ENCODE peak calls at places on chromosomes 1 and 21, in six cellular contexts. A, W, V, Z, X and C are unnamed samples.

GRCh38 chr1:56967900-56968832 is 2.4 kb upstream of the C8B start:
- DNase-seq in A (no peak), W (no peak), V (peak; percentile 16), Z (no peak), X (no peak), C (peak; percentile 78)

GRCh38 chr1:31476891-31477846 is 64.2 kb downstream of the SERINC2 start:
- DNase-seq in A (no peak), W (no peak), V (no peak), Z (no peak), X (no peak), C (peak; percentile 55)

GRCh38 chr1:208177656-208178055 is 66.5 kb downstream of the PLXNA2 start:
- DNase-seq in A (no peak), W (no peak), V (no peak), Z (no peak), X (no peak), C (no peak)

GRCh38 chr21:32611471-32611997 is 643 bp downstream of the CFAP298 start:
- DNase-seq in A (peak; percentile 33), W (peak; percentile 21), V (peak; percentile 35), Z (peak; percentile 5), X (peak; percentile 17), C (peak; percentile 59)

GRCh38 chr1:161816201-161816600 is 50.1 kb downstream of the ATF6 start:
- DNase-seq in A (no peak), W (no peak), V (no peak), Z (no peak), X (no peak), C (no peak)

GRCh38 chr1:154819628-154820590 is 50.2 kb downstream of the KCNN3 start:
- DNase-seq in A (peak; percentile 19), W (no peak), V (peak; percentile 65), Z (no peak), X (no peak), C (peak; percentile 46)

GRCh38 chr1:41607810-41608209 is 123.3 kb upstream of the EDN2 start:
- DNase-seq in A (no peak), W (no peak), V (no peak), Z (no peak), X (no peak), C (no peak)

GRCh38 chr1:225747566-225747965 is 30.1 kb upstream of the SRP9 start:
- DNase-seq in A (no peak), W (no peak), V (no peak), Z (no peak), X (no peak), C (no peak)

GRCh38 chr1:177274687-177275211 is 104.0 kb downstream of the BRINP2 start:
- DNase-seq in A (no peak), W (no peak), V (no peak), Z (no peak), X (no peak), C (no peak)

GRCh38 chr1:44670751-44671640 is 3.3 kb downstream of the TMEM53 start:
- DNase-seq in A (no peak), W (no peak), V (no peak), Z (no peak), X (no peak), C (no peak)

GRCh38 chr1:54384471-54384870 is 21.7 kb downstream of the SSBP3 start:
- DNase-seq in A (no peak), W (no peak), V (no peak), Z (no peak), X (no peak), C (no peak)

GRCh38 chr1:190564117-190564516 is 86.5 kb upstream of the BRINP3 start:
- DNase-seq in A (no peak), W (no peak), V (no peak), Z (no peak), X (no peak), C (no peak)

GRCh38 chr1:55539652-55540512 is 324.7 kb upstream of the USP24 start:
- DNase-seq in A (no peak), W (no peak), V (no peak), Z (no peak), X (no peak), C (no peak)

GRCh38 chr1:61642475-61643232 is 82.3 kb downstream of the TM2D1 start:
- DNase-seq in A (no peak), W (no peak), V (no peak), Z (no peak), X (no peak), C (no peak)

GRCh38 chr1:29478879-29479278 is 242.6 kb downstream of the PTPRU start:
- DNase-seq in A (no peak), W (no peak), V (no peak), Z (no peak), X (no peak), C (no peak)

GRCh38 chr1:246608616-246609376 is 42.5 kb downstream of the CNST start:
- DNase-seq in A (peak; percentile 21), W (peak; percentile 91), V (peak; percentile 66), Z (no peak), X (no peak), C (no peak)

GRCh38 chr1:117143172-117143571 is 21.6 kb upstream of the TRIM45 start:
- DNase-seq in A (no peak), W (no peak), V (no peak), Z (no peak), X (no peak), C (no peak)

GRCh38 chr1:33420870-33421775 is 9.8 kb downstream of the PHC2 start:
- DNase-seq in A (no peak), W (no peak), V (no peak), Z (no peak), X (no peak), C (no peak)

GRCh38 chr21:38925923-38926322 is 120.2 kb downstream of the ETS2 start:
- DNase-seq in A (no peak), W (peak; percentile 71), V (peak; percentile 78), Z (no peak), X (no peak), C (no peak)

GRCh38 chr1:25780318-25781129 is 19.5 kb upstream of the SELENON start:
- DNase-seq in A (no peak), W (no peak), V (no peak), Z (no peak), X (no peak), C (no peak)

GRCh38 chr1:237610157-237610556 is 280.6 kb downstream of the ZP4 start:
- DNase-seq in A (no peak), W (no peak), V (no peak), Z (no peak), X (no peak), C (no peak)

GRCh38 chr1:204713541-204713940 is 28.0 kb upstream of the LRRN2 start:
- DNase-seq in A (no peak), W (no peak), V (no peak), Z (no peak), X (no peak), C (no peak)

GRCh38 chr1:63772876-63773275 is 941 bp upstream of the ROR1 start:
- DNase-seq in A (no peak), W (no peak), V (no peak), Z (no peak), X (no peak), C (no peak)

GRCh38 chr1:76247261-76247852 is 172.8 kb downstream of the ST6GALNAC3 start:
- DNase-seq in A (no peak), W (no peak), V (no peak), Z (no peak), X (no peak), C (no peak)

GRCh38 chr1:13583964-13584791 is 546 bp downstream of the PDPN start:
- DNase-seq in A (no peak), W (peak; percentile 24), V (no peak), Z (no peak), X (no peak), C (peak; percentile 44)

GRCh38 chr1:59718989-59719360 is 95.8 kb upstream of the HOOK1 start:
- DNase-seq in A (no peak), W (no peak), V (no peak), Z (no peak), X (no peak), C (no peak)

GRCh38 chr1:185375583-185375982 is 58.5 kb upstream of the IVNS1ABP start:
- DNase-seq in A (no peak), W (peak; percentile 44), V (no peak), Z (no peak), X (no peak), C (no peak)

GRCh38 chr1:183892351-183892793 is 87.5 kb downstream of the RGL1 start:
- DNase-seq in A (no peak), W (no peak), V (no peak), Z (no peak), X (no peak), C (no peak)

GRCh38 chr1:105874621-105875020 is 1181.9 kb upstream of the PRMT6 start:
- DNase-seq in A (no peak), W (no peak), V (no peak), Z (no peak), X (no peak), C (no peak)

GRCh38 chr1:22155517-22155916 is 12.6 kb upstream of the WNT4 start:
- DNase-seq in A (no peak), W (no peak), V (no peak), Z (no peak), X (no peak), C (no peak)

GRCh38 chr1:42369471-42369870 is 11.1 kb upstream of the RIMKLA start:
- DNase-seq in A (no peak), W (no peak), V (no peak), Z (no peak), X (no peak), C (no peak)

GRCh38 chr21:31732891-31733520 is 1.1 kb upstream of the SCAF4 start:
- DNase-seq in A (peak; percentile 3), W (no peak), V (no peak), Z (peak; percentile 1), X (no peak), C (peak; percentile 28)

GRCh38 chr1:87024936-87025537 is 110.6 kb downstream of the HS2ST1 start:
- DNase-seq in A (no peak), W (peak; percentile 22), V (peak; percentile 11), Z (no peak), X (no peak), C (no peak)

GRCh38 chr1:223704921-223705878 is 7.1 kb upstream of the CAPN2 start:
- DNase-seq in A (no peak), W (no peak), V (no peak), Z (no peak), X (no peak), C (no peak)

GRCh38 chr1:157965584-157965983 is 27.9 kb upstream of the KIRREL1 start:
- DNase-seq in A (no peak), W (no peak), V (no peak), Z (no peak), X (no peak), C (no peak)